ENCODE peak calls at places on chromosomes 6 and 20, in ten cellular contexts. T is breast epithelium, K is H1, B is stomach, M is HCT116, J is K562, O is upper lobe of left lung, H is GM12878, C is GM23338, G is Panc1. W is an unnamed sample.

GRCh38 chr20:64036346-64037198 is 590 bp downstream of the C20orf204 start:
- DNase-seq in T (no peak), K (no peak), B (no peak), M (no peak), J (peak), O (no peak), H (no peak), C (no peak), G (no peak), W (peak)

GRCh38 chr6:128367437-128367836 is 153.0 kb downstream of the PTPRK start:
- DNase-seq in T (no peak), K (no peak), B (no peak), M (no peak), J (no peak), O (no peak), H (no peak), C (no peak), G (no peak), W (no peak)

GRCh38 chr6:18263561-18264337 is 581 bp downstream of the DEK start:
- DNase-seq in T (no peak), K (no peak), B (peak), M (no peak), J (peak), O (peak), H (no peak), C (peak), G (no peak), W (peak)

GRCh38 chr20:62342910-62343309 is 24.2 kb downstream of the LAMA5 start:
- DNase-seq in T (no peak), K (no peak), B (no peak), M (no peak), J (no peak), O (no peak), H (no peak), C (no peak), G (no peak), W (no peak)

GRCh38 chr6:14274552-14275492 is 157.2 kb downstream of the CD83 start:
- DNase-seq in T (peak), K (no peak), B (no peak), M (no peak), J (no peak), O (peak), H (no peak), C (no peak), G (no peak), W (no peak)

GRCh38 chr6:33627876-33628275 is 6.8 kb downstream of the ITPR3 start:
- DNase-seq in T (no peak), K (no peak), B (no peak), M (no peak), J (no peak), O (no peak), H (no peak), C (no peak), G (no peak), W (no peak)

GRCh38 chr6:27650620-27651370 is 177.9 kb upstream of the ZNF184 start:
- DNase-seq in T (no peak), K (peak), B (no peak), M (peak), J (peak), O (no peak), H (no peak), C (peak), G (peak), W (no peak)

GRCh38 chr20:8394308-8394945 is 262.4 kb downstream of the PLCB1 start:
- DNase-seq in T (no peak), K (no peak), B (no peak), M (no peak), J (no peak), O (no peak), H (peak), C (no peak), G (no peak), W (no peak)

GRCh38 chr6:169869301-169869700 is 117.9 kb downstream of the ERMARD start:
- DNase-seq in T (no peak), K (no peak), B (no peak), M (no peak), J (no peak), O (no peak), H (no peak), C (no peak), G (no peak), W (peak)

GRCh38 chr6:166589334-166589731 is 2.9 kb upstream of the RAMACL start:
- DNase-seq in T (no peak), K (no peak), B (no peak), M (no peak), J (no peak), O (no peak), H (peak), C (no peak), G (no peak), W (no peak)

GRCh38 chr20:61644387-61645076 is 392.5 kb downstream of the CDH4 start:
- DNase-seq in T (no peak), K (no peak), B (no peak), M (no peak), J (no peak), O (no peak), H (no peak), C (no peak), G (no peak), W (no peak)

GRCh38 chr6:28766426-28766825 is 157.4 kb downstream of the TRIM27 start:
- DNase-seq in T (no peak), K (no peak), B (no peak), M (no peak), J (no peak), O (no peak), H (no peak), C (peak), G (no peak), W (no peak)

GRCh38 chr20:8646716-8647115 is 422.2 kb upstream of the PLCB4 start:
- DNase-seq in T (no peak), K (no peak), B (no peak), M (no peak), J (no peak), O (no peak), H (no peak), C (no peak), G (no peak), W (no peak)

DNA sequence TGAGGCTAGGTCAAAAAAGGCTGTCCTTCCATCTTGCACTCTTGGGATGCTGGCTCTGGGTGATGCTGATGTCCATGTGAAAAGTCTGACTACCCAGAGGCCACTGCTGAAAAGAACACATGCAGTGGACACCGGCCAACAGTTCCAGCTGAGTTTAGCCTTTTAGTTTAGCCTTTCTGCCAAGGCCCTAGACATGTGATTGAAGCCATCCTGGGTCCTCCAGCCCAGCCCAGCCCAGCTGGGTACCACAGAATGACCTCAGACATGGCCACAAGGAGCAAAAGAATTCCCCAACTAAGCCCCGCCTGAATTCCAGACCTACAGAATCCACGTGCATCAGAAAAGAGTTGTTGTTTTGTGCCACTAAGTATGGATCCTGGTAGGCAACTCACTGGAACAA is 17.4 kb downstream of the PIGT start:
- DNase-seq in T (no peak), K (no peak), B (no peak), M (no peak), J (no peak), O (no peak), H (no peak), C (peak), G (no peak), W (no peak)
- H3K27ac ChIP-seq in T (no peak), K (no peak), B (no peak), M (no peak), J (no peak), O (no peak), H (no peak), C (no peak), G (no peak), W (no peak)

GRCh38 chr20:50120935-50121693 is 8.2 kb upstream of the UBE2V1 start:
- DNase-seq in T (peak), K (peak), B (peak), M (peak), J (peak), O (peak), H (no peak), C (peak), G (no peak), W (peak)
- TF ChIP-seq POLR2AphosphoS5 in T (no peak), K (peak), B (no peak), M (peak), J (no peak), O (peak), H (no peak), C (no peak), G (peak), W (peak)

DNA sequence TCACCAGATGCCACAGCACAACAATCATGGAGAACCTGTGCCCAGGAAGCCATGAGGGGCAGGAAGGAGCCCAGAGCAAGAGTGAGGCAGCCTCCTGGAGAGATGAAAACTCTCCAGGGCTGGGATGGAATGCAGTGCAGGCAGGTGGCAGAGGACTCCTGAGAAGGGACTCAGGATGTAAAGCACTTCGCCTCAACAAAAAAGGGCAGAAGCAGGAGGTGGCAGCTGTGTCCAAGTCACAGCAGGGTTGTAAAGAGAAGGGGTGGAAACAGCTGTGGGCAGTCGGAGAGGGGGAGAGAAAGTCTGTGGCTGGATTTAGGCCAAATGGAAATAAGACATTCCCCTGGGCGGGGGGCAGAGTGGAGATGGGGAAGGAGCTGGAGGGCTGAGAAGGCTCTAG is 34.9 kb downstream of the CYP21A2 start:
- DNase-seq in T (no peak), K (no peak), B (no peak), M (no peak), J (no peak), O (no peak), H (no peak), C (no peak), G (no peak), W (no peak)
- H3K4me3 ChIP-seq in T (no peak), K (no peak), B (no peak), M (no peak), J (no peak), O (no peak), H (no peak), C (no peak), G (no peak), W (no peak)

DNA sequence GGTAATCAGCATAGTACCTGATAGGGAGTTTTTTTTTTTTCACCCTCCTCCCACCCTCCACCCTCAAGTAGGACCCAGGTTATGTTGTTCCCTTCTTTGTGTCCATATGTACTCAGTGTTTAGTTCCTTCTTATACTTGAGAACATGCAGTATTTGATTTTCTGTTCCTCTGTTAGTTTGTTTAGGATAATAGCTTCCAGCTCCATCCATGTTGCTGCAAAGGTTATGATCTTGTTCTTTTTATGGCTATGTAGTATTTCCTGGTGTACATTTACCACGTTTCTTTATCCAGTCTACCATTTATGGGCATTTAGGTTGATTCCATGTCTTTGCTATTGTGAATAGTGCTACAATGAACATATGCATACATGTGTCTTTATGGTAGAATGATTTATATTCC is 41.9 kb downstream of the FOXA2 start:
- DNase-seq in T (no peak), K (no peak), B (no peak), M (no peak), J (no peak), O (no peak), H (no peak), C (no peak), G (no peak), W (no peak)
- H3K27ac ChIP-seq in T (no peak), K (no peak), B (no peak), M (no peak), J (no peak), O (no peak), H (no peak), C (no peak), G (no peak), W (no peak)

DNA sequence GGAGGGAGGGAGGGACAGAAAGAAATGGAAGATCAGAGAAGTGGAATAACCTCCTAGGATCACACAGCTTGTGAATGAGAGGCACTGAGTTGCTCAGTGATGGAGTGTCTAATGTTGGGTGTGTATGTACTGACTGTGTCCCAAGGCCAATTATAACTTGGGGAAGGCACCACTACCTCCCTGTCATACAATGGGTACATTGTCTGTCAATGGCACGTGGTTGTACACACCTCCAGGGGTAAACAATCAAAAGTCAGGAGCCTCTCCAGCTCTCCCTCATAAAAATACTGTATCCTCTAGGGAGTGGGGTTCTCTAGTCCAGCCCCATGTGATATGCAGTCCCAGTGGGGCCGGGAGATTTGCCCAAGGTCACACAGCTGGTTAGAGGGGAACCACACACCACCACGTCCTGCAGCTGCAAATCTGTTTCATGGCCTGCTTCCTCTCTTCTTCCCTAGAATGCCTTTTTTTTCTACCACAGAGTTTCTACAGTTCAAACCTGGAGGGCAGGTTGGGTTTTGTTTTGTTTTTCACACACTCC is 112.5 kb downstream of the SNX5 start:
- DNase-seq in T (no peak), K (no peak), B (peak), M (no peak), J (no peak), O (no peak), H (peak), C (no peak), G (no peak), W (peak)
- TF ChIP-seq POLR2AphosphoS5 in T (no peak), K (no peak), B (no peak), M (no peak), J (no peak), O (no peak), H (peak), C (no peak), G (no peak), W (peak)